ENCODE peak calls at places on chromosome 7, in four cellular contexts. G is GM12878, K is K562, I is H1. P is an unnamed sample.

GRCh38 chr7:84633-85020 is 107.7 kb upstream of the FAM20C start:
- DNase-seq in G (no peak), K (no peak), I (no peak), P (no peak)

GRCh38 chr7:143183024-143183423 is at the start of gene TAS2R39:
- DNase-seq in G (no peak), K (no peak), I (no peak), P (no peak)

GRCh38 chr7:81499262-81500116 is 270.4 kb downstream of the HGF start:
- DNase-seq in G (peak), K (peak), I (no peak), P (peak)

GRCh38 chr7:9719721-9720120 is 1254.0 kb upstream of the PHF14 start:
- DNase-seq in G (no peak), K (no peak), I (no peak), P (no peak)

GRCh38 chr7:148383651-148384050 is 206.9 kb upstream of the C7orf33 start:
- DNase-seq in G (no peak), K (no peak), I (peak), P (no peak)

GRCh38 chr7:129644634-129645230 is 33.2 kb downstream of the NRF1 start:
- DNase-seq in G (no peak), K (peak), I (no peak), P (peak)

GRCh38 chr7:132739271-132739955 is 163.1 kb upstream of the PLXNA4 start:
- DNase-seq in G (no peak), K (no peak), I (no peak), P (no peak)

GRCh38 chr7:107078517-107078966 is 34.0 kb downstream of the PRKAR2B start:
- DNase-seq in G (no peak), K (peak), I (no peak), P (peak)

GRCh38 chr7:23477962-23478866 is 7.9 kb upstream of the IGF2BP3 start:
- DNase-seq in G (no peak), K (no peak), I (no peak), P (no peak)

GRCh38 chr7:16811555-16811954 is 6.8 kb upstream of the AGR2 start:
- DNase-seq in G (no peak), K (no peak), I (no peak), P (no peak)

GRCh38 chr7:35437619-35438275 is 183.8 kb upstream of the TBX20 start:
- DNase-seq in G (no peak), K (no peak), I (no peak), P (no peak)

GRCh38 chr7:6691609-6692106 is 15.1 kb downstream of the ZNF12 start:
- DNase-seq in G (no peak), K (no peak), I (no peak), P (no peak)

GRCh38 chr7:38830826-38831225 is 78.2 kb downstream of the VPS41 start:
- DNase-seq in G (no peak), K (no peak), I (no peak), P (no peak)

GRCh38 chr7:155796381-155797261 is 15.6 kb downstream of the SHH start:
- DNase-seq in G (no peak), K (peak), I (peak), P (no peak)

GRCh38 chr7:145263886-145264285 is 428.0 kb upstream of the TPK1 start:
- DNase-seq in G (no peak), K (no peak), I (no peak), P (no peak)

GRCh38 chr7:104366390-104366789 is 38.0 kb downstream of the LHFPL3 start:
- DNase-seq in G (no peak), K (no peak), I (no peak), P (no peak)

GRCh38 chr7:23967949-23968599 is 258.1 kb downstream of the STK31 start:
- DNase-seq in G (no peak), K (no peak), I (no peak), P (no peak)

GRCh38 chr7:93055543-93056107 is 62.2 kb downstream of the SAMD9 start:
- DNase-seq in G (no peak), K (peak), I (no peak), P (no peak)

GRCh38 chr7:121000091-121000983 is 11.8 kb downstream of the CPED1 start:
- DNase-seq in G (no peak), K (peak), I (no peak), P (no peak)

GRCh38 chr7:69820479-69821192 is 222.4 kb downstream of the AUTS2 start:
- DNase-seq in G (no peak), K (no peak), I (no peak), P (no peak)

GRCh38 chr7:149772821-149773425 is 465 bp downstream of the ZNF467 start:
- DNase-seq in G (no peak), K (peak), I (peak), P (no peak)

GRCh38 chr7:139522830-139523198 is 671 bp upstream of the CLEC2L start:
- DNase-seq in G (no peak), K (no peak), I (no peak), P (no peak)

GRCh38 chr7:22696672-22697071 is 30.3 kb upstream of the IL6 start:
- DNase-seq in G (no peak), K (peak), I (no peak), P (no peak)

GRCh38 chr7:2190531-2190930 is 42.2 kb downstream of the MAD1L1 start:
- DNase-seq in G (no peak), K (no peak), I (no peak), P (no peak)

DNA sequence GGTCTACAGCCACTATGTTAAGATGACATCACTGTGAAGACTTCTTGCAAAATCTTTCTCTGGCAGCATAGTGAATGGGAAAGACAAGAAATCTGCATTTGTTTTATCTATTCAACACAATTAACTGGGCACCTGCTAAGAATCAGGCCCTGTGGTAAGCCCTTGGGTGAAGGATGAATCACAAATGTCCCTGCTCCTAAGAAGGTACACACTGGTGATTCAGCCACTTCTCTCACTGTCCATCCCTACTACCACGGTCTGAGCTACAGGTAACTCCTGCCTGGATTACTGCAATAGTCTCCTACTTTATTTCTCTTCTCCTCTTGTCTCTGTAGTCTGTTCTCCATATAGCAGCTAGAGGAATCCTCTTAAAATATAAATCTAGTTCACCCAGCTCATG is 116.1 kb downstream of the HIBADH start:
- DNase-seq in G (no peak), K (no peak), I (no peak), P (no peak)
- TF ChIP-seq SIN3A in G (no peak), K (no peak), I (no peak), P (no peak)

DNA sequence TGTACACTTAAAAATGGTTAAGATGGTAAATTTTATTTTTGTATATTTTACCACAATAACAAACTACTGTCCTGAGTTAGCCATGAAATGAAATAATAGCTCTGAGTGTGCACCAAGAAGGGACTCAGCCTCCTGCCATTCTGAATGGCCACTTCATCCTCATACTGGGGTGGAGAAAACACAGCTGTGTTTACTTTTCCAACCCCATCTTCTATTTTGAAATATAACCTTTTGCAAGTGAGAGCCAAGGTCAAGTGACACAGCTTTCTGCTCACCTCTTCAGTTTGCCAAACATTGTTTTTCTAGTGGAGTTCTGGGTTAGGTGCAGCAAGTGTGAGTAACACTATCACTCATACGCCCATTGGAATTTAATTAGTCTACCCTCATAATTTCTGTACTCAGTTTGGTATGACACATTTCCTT is 107.4 kb upstream of the GLCCI1 start:
- DNase-seq in G (no peak), K (no peak), I (no peak), P (peak)
- TF ChIP-seq EGR1 in G (no peak), K (no peak), I (no peak), P (no peak)

DNA sequence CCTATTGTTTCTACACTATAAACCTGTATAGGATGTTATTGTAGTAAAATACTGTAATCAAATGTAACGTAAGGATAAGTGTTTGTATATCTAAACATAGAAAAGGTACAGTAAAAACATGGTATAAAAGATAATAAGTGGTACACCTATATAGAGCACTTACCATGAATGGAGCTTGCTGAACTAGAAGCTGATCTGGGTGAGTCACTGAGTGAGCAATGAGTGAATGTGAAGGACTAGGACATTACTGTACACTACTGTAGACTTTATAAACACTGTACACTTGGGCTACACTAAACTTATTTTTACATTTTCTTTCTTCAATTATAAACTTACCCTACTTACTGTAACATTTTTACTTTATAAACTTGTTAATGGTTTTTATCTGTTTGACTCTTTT is 732.9 kb upstream of the LRRN3 start:
- DNase-seq in G (no peak), K (no peak), I (no peak), P (no peak)
- TF ChIP-seq SIN3A in G (no peak), K (no peak), I (no peak), P (no peak)

GRCh38 chr7:105849122-105849855 is 27.1 kb downstream of the ATXN7L1 start:
- DNase-seq in G (peak), K (no peak), I (no peak), P (no peak)

GRCh38 chr7:105854516-105854915 is 21.9 kb downstream of the ATXN7L1 start:
- DNase-seq in G (no peak), K (no peak), I (no peak), P (no peak)

GRCh38 chr7:105857009-105857952 is 19.1 kb downstream of the ATXN7L1 start:
- DNase-seq in G (no peak), K (no peak), I (no peak), P (no peak)

GRCh38 chr7:105851064-105851463 is 25.3 kb downstream of the ATXN7L1 start:
- DNase-seq in G (no peak), K (no peak), I (no peak), P (no peak)

GRCh38 chr7:105853931-105854419 is 22.4 kb downstream of the ATXN7L1 start:
- DNase-seq in G (no peak), K (no peak), I (no peak), P (no peak)
- TF ChIP-seq EGR1 in G (no peak), K (no peak), I (no peak), P (no peak)